ENCODE peak calls at places on chromosomes 3 and 15, in four cellular contexts. One of them, this sample, is unnamed.

GRCh38 chr3:56894912-56895431 is 93.2 kb upstream of the ARHGEF3 start:
- DNase-seq in AG09309: peak
- DNase-seq in cardiac fibroblast: peak
- DNase-seq in renal cortical epithelial cell: no peak
- DNase-seq in this sample: no peak

GRCh38 chr3:99903844-99904243 is 86.2 kb downstream of the CMSS1 start:
- DNase-seq in AG09309: no peak
- DNase-seq in cardiac fibroblast: no peak
- DNase-seq in renal cortical epithelial cell: no peak
- DNase-seq in this sample: no peak

GRCh38 chr15:70424937-70425411 is 327.3 kb upstream of the TLE3 start:
- DNase-seq in AG09309: no peak
- DNase-seq in cardiac fibroblast: no peak
- DNase-seq in renal cortical epithelial cell: no peak
- DNase-seq in this sample: no peak

GRCh38 chr3:49618412-49618811 is 55.7 kb upstream of the APEH start:
- DNase-seq in AG09309: no peak
- DNase-seq in cardiac fibroblast: no peak
- DNase-seq in renal cortical epithelial cell: peak
- DNase-seq in this sample: no peak

GRCh38 chr3:135166266-135166825 is 371.3 kb downstream of the EPHB1 start:
- DNase-seq in AG09309: no peak
- DNase-seq in cardiac fibroblast: no peak
- DNase-seq in renal cortical epithelial cell: no peak
- DNase-seq in this sample: no peak

GRCh38 chr3:14461748-14462324 is 59.4 kb downstream of the SLC6A6 start:
- DNase-seq in AG09309: no peak
- DNase-seq in cardiac fibroblast: peak
- DNase-seq in renal cortical epithelial cell: no peak
- DNase-seq in this sample: no peak

GRCh38 chr15:63497642-63498100 is 6.7 kb upstream of the USP3 start:
- DNase-seq in AG09309: no peak
- DNase-seq in cardiac fibroblast: no peak
- DNase-seq in renal cortical epithelial cell: no peak
- DNase-seq in this sample: no peak

GRCh38 chr3:195249057-195249770 is 21.7 kb downstream of the XXYLT1 start:
- DNase-seq in AG09309: no peak
- DNase-seq in cardiac fibroblast: no peak
- DNase-seq in renal cortical epithelial cell: no peak
- DNase-seq in this sample: no peak

GRCh38 chr15:84702961-84703482 is 12.9 kb downstream of the SEC11A start:
- DNase-seq in AG09309: no peak
- DNase-seq in cardiac fibroblast: peak
- DNase-seq in renal cortical epithelial cell: peak
- DNase-seq in this sample: no peak

GRCh38 chr15:40105517-40106202 is 3.0 kb downstream of the BMF start:
- DNase-seq in AG09309: no peak
- DNase-seq in cardiac fibroblast: no peak
- DNase-seq in renal cortical epithelial cell: no peak
- DNase-seq in this sample: no peak

GRCh38 chr15:93088200-93088980 is 621 bp downstream of the RGMA start:
- DNase-seq in AG09309: no peak
- DNase-seq in cardiac fibroblast: peak
- DNase-seq in renal cortical epithelial cell: no peak
- DNase-seq in this sample: no peak

GRCh38 chr3:65993134-65993900 is 45.4 kb downstream of the MAGI1 start:
- DNase-seq in AG09309: no peak
- DNase-seq in cardiac fibroblast: no peak
- DNase-seq in renal cortical epithelial cell: no peak
- DNase-seq in this sample: no peak

GRCh38 chr3:23094890-23095462 is 108.2 kb upstream of the UBE2E2 start:
- DNase-seq in AG09309: no peak
- DNase-seq in cardiac fibroblast: peak
- DNase-seq in renal cortical epithelial cell: peak
- DNase-seq in this sample: no peak

GRCh38 chr3:140399853-140400252 is 278.0 kb upstream of the TRIM42 start:
- DNase-seq in AG09309: no peak
- DNase-seq in cardiac fibroblast: no peak
- DNase-seq in renal cortical epithelial cell: no peak
- DNase-seq in this sample: no peak

GRCh38 chr15:94324117-94324826 is 92.9 kb downstream of the MCTP2 start:
- DNase-seq in AG09309: no peak
- DNase-seq in cardiac fibroblast: peak
- DNase-seq in renal cortical epithelial cell: peak
- DNase-seq in this sample: no peak

GRCh38 chr15:52731732-52732470 is 52.7 kb upstream of the ATOSA start:
- DNase-seq in AG09309: no peak
- DNase-seq in cardiac fibroblast: no peak
- DNase-seq in renal cortical epithelial cell: no peak
- DNase-seq in this sample: no peak

GRCh38 chr3:58063424-58063823 is 55.2 kb downstream of the FLNB start:
- DNase-seq in AG09309: no peak
- DNase-seq in cardiac fibroblast: peak
- DNase-seq in renal cortical epithelial cell: no peak
- DNase-seq in this sample: no peak

GRCh38 chr3:112786881-112787625 is 59.6 kb downstream of the CD200R1L start:
- DNase-seq in AG09309: no peak
- DNase-seq in cardiac fibroblast: no peak
- DNase-seq in renal cortical epithelial cell: no peak
- DNase-seq in this sample: no peak

GRCh38 chr15:40238927-40239591 is at the start of gene PAK6:
- DNase-seq in AG09309: no peak
- DNase-seq in cardiac fibroblast: peak
- DNase-seq in renal cortical epithelial cell: peak
- DNase-seq in this sample: peak

GRCh38 chr3:11624161-11624560 is 19.6 kb downstream of the VGLL4 start:
- DNase-seq in AG09309: no peak
- DNase-seq in cardiac fibroblast: peak
- DNase-seq in renal cortical epithelial cell: no peak
- DNase-seq in this sample: no peak

GRCh38 chr3:159819676-159820075 is 169.0 kb upstream of the IL12A start:
- DNase-seq in AG09309: no peak
- DNase-seq in cardiac fibroblast: no peak
- DNase-seq in renal cortical epithelial cell: no peak
- DNase-seq in this sample: no peak

GRCh38 chr15:45646220-45646619 is 11.4 kb downstream of the SQOR start:
- DNase-seq in AG09309: no peak
- DNase-seq in cardiac fibroblast: peak
- DNase-seq in renal cortical epithelial cell: no peak
- DNase-seq in this sample: no peak

GRCh38 chr3:190094201-190094718 is 26.4 kb downstream of the P3H2 start:
- DNase-seq in AG09309: no peak
- DNase-seq in cardiac fibroblast: peak
- DNase-seq in renal cortical epithelial cell: no peak
- DNase-seq in this sample: no peak

GRCh38 chr3:125556314-125556713 is 36.3 kb upstream of the SNX4 start:
- DNase-seq in AG09309: no peak
- DNase-seq in cardiac fibroblast: peak
- DNase-seq in renal cortical epithelial cell: peak
- DNase-seq in this sample: no peak

GRCh38 chr3:2921903-2922302 is 188.3 kb downstream of the IL5RA start:
- DNase-seq in AG09309: no peak
- DNase-seq in cardiac fibroblast: peak
- DNase-seq in renal cortical epithelial cell: peak
- DNase-seq in this sample: no peak

GRCh38 chr15:78909791-78910228 is 35.0 kb downstream of the CTSH start:
- DNase-seq in AG09309: no peak
- DNase-seq in cardiac fibroblast: peak
- DNase-seq in renal cortical epithelial cell: peak
- DNase-seq in this sample: no peak

GRCh38 chr15:85129881-85130280 is 148.2 kb downstream of the PDE8A start:
- DNase-seq in AG09309: no peak
- DNase-seq in cardiac fibroblast: no peak
- DNase-seq in renal cortical epithelial cell: no peak
- DNase-seq in this sample: no peak

GRCh38 chr3:50714953-50715352 is 40.2 kb downstream of the DOCK3 start:
- DNase-seq in AG09309: no peak
- DNase-seq in cardiac fibroblast: peak
- DNase-seq in renal cortical epithelial cell: no peak
- DNase-seq in this sample: no peak

GRCh38 chr3:72077473-72078259 is 292.7 kb upstream of the PROK2 start:
- DNase-seq in AG09309: no peak
- DNase-seq in cardiac fibroblast: no peak
- DNase-seq in renal cortical epithelial cell: no peak
- DNase-seq in this sample: no peak

GRCh38 chr3:52313188-52313773 is 2.8 kb upstream of the DNAH1 start:
- DNase-seq in AG09309: no peak
- DNase-seq in cardiac fibroblast: no peak
- DNase-seq in renal cortical epithelial cell: no peak
- DNase-seq in this sample: no peak

GRCh38 chr3:46578973-46579755 is 13.1 kb upstream of the LRRC2 start:
- DNase-seq in AG09309: no peak
- DNase-seq in cardiac fibroblast: no peak
- DNase-seq in renal cortical epithelial cell: no peak
- DNase-seq in this sample: no peak

GRCh38 chr3:137612293-137612692 is 151.8 kb upstream of the SOX14 start:
- DNase-seq in AG09309: no peak
- DNase-seq in cardiac fibroblast: no peak
- DNase-seq in renal cortical epithelial cell: no peak
- DNase-seq in this sample: no peak

GRCh38 chr15:40103124-40103858 is 5.4 kb downstream of the BMF start:
- DNase-seq in AG09309: peak
- DNase-seq in cardiac fibroblast: peak
- DNase-seq in renal cortical epithelial cell: peak
- DNase-seq in this sample: peak

GRCh38 chr3:79517766-79518413 is 249.9 kb downstream of the ROBO1 start:
- DNase-seq in AG09309: no peak
- DNase-seq in cardiac fibroblast: peak
- DNase-seq in renal cortical epithelial cell: peak
- DNase-seq in this sample: no peak

GRCh38 chr15:65533057-65533752 is 2.9 kb downstream of the HACD3 start:
- DNase-seq in AG09309: no peak
- DNase-seq in cardiac fibroblast: no peak
- DNase-seq in renal cortical epithelial cell: peak
- DNase-seq in this sample: no peak

GRCh38 chr15:64112077-64112772 is 16.4 kb downstream of the SNX1 start:
- DNase-seq in AG09309: no peak
- DNase-seq in cardiac fibroblast: no peak
- DNase-seq in renal cortical epithelial cell: peak
- DNase-seq in this sample: no peak

GRCh38 chr3:39668420-39668819 is 141.0 kb upstream of the MYRIP start:
- DNase-seq in AG09309: peak
- DNase-seq in cardiac fibroblast: peak
- DNase-seq in renal cortical epithelial cell: peak
- DNase-seq in this sample: no peak

This sample was measured in RWPE2.